ENCODE peak calls at places on chromosomes 12 and 14, in six cellular contexts. One of them, this sample, is unnamed.

GRCh38 chr12:65113621-65114035 is 7.5 kb downstream of the WIF1 start:
- DNase-seq in CD8-positive, alpha-beta memory T cell: no peak
- DNase-seq in RWPE1: no peak
- DNase-seq in renal cortical epithelial cell: no peak
- DNase-seq in adrenal gland: no peak
- DNase-seq in skeletal muscle cell: no peak
- DNase-seq in this sample: no peak

GRCh38 chr12:93142881-93143280 is 213.8 kb upstream of the EEA1 start:
- DNase-seq in CD8-positive, alpha-beta memory T cell: no peak
- DNase-seq in RWPE1: no peak
- DNase-seq in renal cortical epithelial cell: no peak
- DNase-seq in adrenal gland: no peak
- DNase-seq in skeletal muscle cell: no peak
- DNase-seq in this sample: no peak

GRCh38 chr14:91115986-91116385 is 2.1 kb downstream of the DGLUCY start:
- DNase-seq in CD8-positive, alpha-beta memory T cell: no peak
- DNase-seq in RWPE1: no peak
- DNase-seq in renal cortical epithelial cell: peak
- DNase-seq in adrenal gland: no peak
- DNase-seq in skeletal muscle cell: no peak
- DNase-seq in this sample: no peak

GRCh38 chr12:124529595-124530276 is 37.7 kb downstream of the NCOR2 start:
- DNase-seq in CD8-positive, alpha-beta memory T cell: no peak
- DNase-seq in RWPE1: no peak
- DNase-seq in renal cortical epithelial cell: no peak
- DNase-seq in adrenal gland: no peak
- DNase-seq in skeletal muscle cell: no peak
- DNase-seq in this sample: no peak

GRCh38 chr12:45130881-45131281 is 80.0 kb upstream of the DBX2 start:
- DNase-seq in CD8-positive, alpha-beta memory T cell: no peak
- DNase-seq in RWPE1: peak
- DNase-seq in renal cortical epithelial cell: peak
- DNase-seq in adrenal gland: peak
- DNase-seq in skeletal muscle cell: peak
- DNase-seq in this sample: peak

GRCh38 chr14:91350813-91351507 is 66.7 kb downstream of the CCDC88C start:
- DNase-seq in CD8-positive, alpha-beta memory T cell: peak
- DNase-seq in RWPE1: no peak
- DNase-seq in renal cortical epithelial cell: peak
- DNase-seq in adrenal gland: no peak
- DNase-seq in skeletal muscle cell: no peak
- DNase-seq in this sample: no peak

GRCh38 chr12:48988030-48988649 is 10.0 kb downstream of the WNT1 start:
- DNase-seq in CD8-positive, alpha-beta memory T cell: peak
- DNase-seq in RWPE1: peak
- DNase-seq in renal cortical epithelial cell: no peak
- DNase-seq in adrenal gland: peak
- DNase-seq in skeletal muscle cell: no peak
- DNase-seq in this sample: peak

GRCh38 chr12:49334681-49335080 is 2.3 kb downstream of the C1QL4 start:
- DNase-seq in CD8-positive, alpha-beta memory T cell: no peak
- DNase-seq in RWPE1: no peak
- DNase-seq in renal cortical epithelial cell: no peak
- DNase-seq in adrenal gland: no peak
- DNase-seq in skeletal muscle cell: no peak
- DNase-seq in this sample: no peak

GRCh38 chr14:94945615-94946014 is 175.7 kb upstream of the GSC start:
- DNase-seq in CD8-positive, alpha-beta memory T cell: peak
- DNase-seq in RWPE1: no peak
- DNase-seq in renal cortical epithelial cell: no peak
- DNase-seq in adrenal gland: no peak
- DNase-seq in skeletal muscle cell: no peak
- DNase-seq in this sample: no peak

GRCh38 chr14:78401866-78402265 is 231.7 kb downstream of the NRXN3 start:
- DNase-seq in CD8-positive, alpha-beta memory T cell: no peak
- DNase-seq in RWPE1: no peak
- DNase-seq in renal cortical epithelial cell: peak
- DNase-seq in adrenal gland: no peak
- DNase-seq in skeletal muscle cell: peak
- DNase-seq in this sample: peak

GRCh38 chr14:100988411-100988900 is 84.9 kb upstream of the RTL1 start:
- DNase-seq in CD8-positive, alpha-beta memory T cell: no peak
- DNase-seq in RWPE1: peak
- DNase-seq in renal cortical epithelial cell: peak
- DNase-seq in adrenal gland: no peak
- DNase-seq in skeletal muscle cell: no peak
- DNase-seq in this sample: peak

GRCh38 chr12:25182765-25183164 is 12.2 kb downstream of the DNAI7 start:
- DNase-seq in CD8-positive, alpha-beta memory T cell: no peak
- DNase-seq in RWPE1: no peak
- DNase-seq in renal cortical epithelial cell: no peak
- DNase-seq in adrenal gland: no peak
- DNase-seq in skeletal muscle cell: no peak
- DNase-seq in this sample: no peak

GRCh38 chr14:106694638-106695393 is 1168.4 kb downstream of the TMEM121 start:
- DNase-seq in CD8-positive, alpha-beta memory T cell: peak
- DNase-seq in RWPE1: peak
- DNase-seq in renal cortical epithelial cell: no peak
- DNase-seq in adrenal gland: peak
- DNase-seq in skeletal muscle cell: no peak
- DNase-seq in this sample: no peak

GRCh38 chr14:49975799-49976198 is 82.9 kb downstream of the ARF6 start:
- DNase-seq in CD8-positive, alpha-beta memory T cell: no peak
- DNase-seq in RWPE1: no peak
- DNase-seq in renal cortical epithelial cell: no peak
- DNase-seq in adrenal gland: peak
- DNase-seq in skeletal muscle cell: no peak
- DNase-seq in this sample: no peak

GRCh38 chr12:46526231-46526630 is 153.7 kb upstream of the SLC38A2 start:
- DNase-seq in CD8-positive, alpha-beta memory T cell: no peak
- DNase-seq in RWPE1: no peak
- DNase-seq in renal cortical epithelial cell: no peak
- DNase-seq in adrenal gland: no peak
- DNase-seq in skeletal muscle cell: no peak
- DNase-seq in this sample: no peak

GRCh38 chr12:116779597-116779996 is 41.5 kb downstream of the RNFT2 start:
- DNase-seq in CD8-positive, alpha-beta memory T cell: no peak
- DNase-seq in RWPE1: no peak
- DNase-seq in renal cortical epithelial cell: no peak
- DNase-seq in adrenal gland: no peak
- DNase-seq in skeletal muscle cell: no peak
- DNase-seq in this sample: no peak

GRCh38 chr12:108914031-108914630 is 34.2 kb downstream of the DAO start:
- DNase-seq in CD8-positive, alpha-beta memory T cell: no peak
- DNase-seq in RWPE1: no peak
- DNase-seq in renal cortical epithelial cell: no peak
- DNase-seq in adrenal gland: peak
- DNase-seq in skeletal muscle cell: no peak
- DNase-seq in this sample: no peak

GRCh38 chr12:15856097-15856982 is 25.8 kb upstream of the STRAP start:
- DNase-seq in CD8-positive, alpha-beta memory T cell: peak
- DNase-seq in RWPE1: peak
- DNase-seq in renal cortical epithelial cell: peak
- DNase-seq in adrenal gland: peak
- DNase-seq in skeletal muscle cell: no peak
- DNase-seq in this sample: peak

This sample was measured in kidney glomerular epithelial cell.